ENCODE peak calls at places on chromosomes 11 and 22, in nine cellular contexts. One of them, this sample, is unnamed.

GRCh38 chr11:73206751-73207280 is 11.3 kb upstream of the P2RY2 start:
- DNase-seq in fibroblast of mammary gland: no peak
- DNase-seq in neural progenitor cell: no peak
- DNase-seq in WERI-Rb-1: no peak
- DNase-seq in GM12864: no peak
- DNase-seq in testis: no peak
- DNase-seq in fibroblast of lung: peak
- DNase-seq in activated B cell treated with CpG ODN at 0.5 μM for 24 hours: no peak
- DNase-seq in bronchial epithelial cell: peak
- DNase-seq in this sample: peak

GRCh38 chr11:112225753-112226061 is 521 bp upstream of the PTS start:
- DNase-seq in fibroblast of mammary gland: peak
- DNase-seq in neural progenitor cell: no peak
- DNase-seq in WERI-Rb-1: no peak
- DNase-seq in GM12864: no peak
- DNase-seq in testis: no peak
- DNase-seq in fibroblast of lung: peak
- DNase-seq in activated B cell treated with CpG ODN at 0.5 μM for 24 hours: no peak
- DNase-seq in bronchial epithelial cell: no peak
- DNase-seq in this sample: no peak

GRCh38 chr11:16785520-16786128 is 47.2 kb downstream of the C11orf58 start:
- DNase-seq in fibroblast of mammary gland: peak
- DNase-seq in neural progenitor cell: peak
- DNase-seq in WERI-Rb-1: peak
- DNase-seq in GM12864: peak
- DNase-seq in testis: peak
- DNase-seq in fibroblast of lung: peak
- DNase-seq in activated B cell treated with CpG ODN at 0.5 μM for 24 hours: no peak
- DNase-seq in bronchial epithelial cell: peak
- DNase-seq in this sample: peak

GRCh38 chr11:124791626-124792341 is 8.4 kb downstream of the MSANTD2 start:
- DNase-seq in fibroblast of mammary gland: peak
- DNase-seq in neural progenitor cell: no peak
- DNase-seq in WERI-Rb-1: no peak
- DNase-seq in GM12864: no peak
- DNase-seq in testis: no peak
- DNase-seq in fibroblast of lung: no peak
- DNase-seq in activated B cell treated with CpG ODN at 0.5 μM for 24 hours: no peak
- DNase-seq in bronchial epithelial cell: no peak
- DNase-seq in this sample: peak

GRCh38 chr11:104565581-104565956 is 332.7 kb downstream of the CASP12 start:
- DNase-seq in fibroblast of mammary gland: no peak
- DNase-seq in neural progenitor cell: no peak
- DNase-seq in WERI-Rb-1: no peak
- DNase-seq in GM12864: no peak
- DNase-seq in testis: no peak
- DNase-seq in fibroblast of lung: no peak
- DNase-seq in activated B cell treated with CpG ODN at 0.5 μM for 24 hours: no peak
- DNase-seq in bronchial epithelial cell: no peak
- DNase-seq in this sample: no peak

GRCh38 chr11:9280655-9281301 is 15.6 kb upstream of the DENND5A start:
- DNase-seq in fibroblast of mammary gland: peak
- DNase-seq in neural progenitor cell: no peak
- DNase-seq in WERI-Rb-1: no peak
- DNase-seq in GM12864: peak
- DNase-seq in testis: no peak
- DNase-seq in fibroblast of lung: peak
- DNase-seq in activated B cell treated with CpG ODN at 0.5 μM for 24 hours: no peak
- DNase-seq in bronchial epithelial cell: peak
- DNase-seq in this sample: peak

GRCh38 chr22:34696557-34696956 is 369.4 kb upstream of the ISX start:
- DNase-seq in fibroblast of mammary gland: no peak
- DNase-seq in neural progenitor cell: peak
- DNase-seq in WERI-Rb-1: no peak
- DNase-seq in GM12864: no peak
- DNase-seq in testis: no peak
- DNase-seq in fibroblast of lung: no peak
- DNase-seq in activated B cell treated with CpG ODN at 0.5 μM for 24 hours: no peak
- DNase-seq in bronchial epithelial cell: no peak
- DNase-seq in this sample: no peak

GRCh38 chr11:86106916-86107315 is 38.0 kb upstream of the PICALM start:
- DNase-seq in fibroblast of mammary gland: peak
- DNase-seq in neural progenitor cell: no peak
- DNase-seq in WERI-Rb-1: no peak
- DNase-seq in GM12864: no peak
- DNase-seq in testis: no peak
- DNase-seq in fibroblast of lung: peak
- DNase-seq in activated B cell treated with CpG ODN at 0.5 μM for 24 hours: no peak
- DNase-seq in bronchial epithelial cell: no peak
- DNase-seq in this sample: no peak

GRCh38 chr11:109853156-109853776 is 239.9 kb upstream of the ZC3H12C start:
- DNase-seq in fibroblast of mammary gland: peak
- DNase-seq in neural progenitor cell: peak
- DNase-seq in WERI-Rb-1: peak
- DNase-seq in GM12864: peak
- DNase-seq in testis: no peak
- DNase-seq in fibroblast of lung: peak
- DNase-seq in activated B cell treated with CpG ODN at 0.5 μM for 24 hours: no peak
- DNase-seq in bronchial epithelial cell: peak
- DNase-seq in this sample: peak

GRCh38 chr11:75214411-75214821 is 26.2 kb upstream of the TPBGL start:
- DNase-seq in fibroblast of mammary gland: peak
- DNase-seq in neural progenitor cell: peak
- DNase-seq in WERI-Rb-1: peak
- DNase-seq in GM12864: peak
- DNase-seq in testis: peak
- DNase-seq in fibroblast of lung: peak
- DNase-seq in activated B cell treated with CpG ODN at 0.5 μM for 24 hours: peak
- DNase-seq in bronchial epithelial cell: peak
- DNase-seq in this sample: peak
- TF ChIP-seq CTCF in fibroblast of mammary gland: peak
- TF ChIP-seq CTCF in neural progenitor cell: peak
- TF ChIP-seq CTCF in WERI-Rb-1: peak
- TF ChIP-seq CTCF in GM12864: no peak
- TF ChIP-seq CTCF in testis: peak
- TF ChIP-seq CTCF in fibroblast of lung: peak
- TF ChIP-seq CTCF in activated B cell treated with CpG ODN at 0.5 μM for 24 hours: no peak
- TF ChIP-seq CTCF in bronchial epithelial cell: peak
- TF ChIP-seq CTCF in this sample: no peak

DNA sequence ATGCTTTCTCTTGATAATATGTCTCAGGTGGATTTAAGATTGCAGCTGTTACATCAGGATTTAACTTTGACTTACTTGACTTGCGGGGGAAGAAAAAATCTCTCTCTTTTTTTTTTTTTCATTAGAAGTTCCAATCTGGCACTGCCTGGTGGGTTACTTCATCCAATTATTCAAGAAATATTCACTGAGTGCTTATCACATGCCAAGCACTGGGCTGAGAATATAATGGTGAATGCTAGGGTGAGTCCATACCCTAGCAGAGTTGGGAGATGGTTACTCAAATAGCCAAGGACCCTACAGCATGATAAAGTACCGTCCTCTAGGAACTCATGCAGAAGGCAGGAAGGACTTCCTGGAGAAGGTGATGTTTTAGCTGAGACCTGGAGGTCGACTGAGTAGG is 57.9 kb upstream of the EIF3D start:
- DNase-seq in fibroblast of mammary gland: no peak
- DNase-seq in neural progenitor cell: no peak
- DNase-seq in WERI-Rb-1: no peak
- DNase-seq in GM12864: no peak
- DNase-seq in testis: no peak
- DNase-seq in fibroblast of lung: no peak
- DNase-seq in activated B cell treated with CpG ODN at 0.5 μM for 24 hours: no peak
- DNase-seq in bronchial epithelial cell: no peak
- DNase-seq in this sample: no peak
- TF ChIP-seq CTCF in fibroblast of mammary gland: no peak
- TF ChIP-seq CTCF in neural progenitor cell: no peak
- TF ChIP-seq CTCF in WERI-Rb-1: no peak
- TF ChIP-seq CTCF in GM12864: no peak
- TF ChIP-seq CTCF in testis: no peak
- TF ChIP-seq CTCF in fibroblast of lung: no peak
- TF ChIP-seq CTCF in activated B cell treated with CpG ODN at 0.5 μM for 24 hours: no peak
- TF ChIP-seq CTCF in bronchial epithelial cell: no peak
- TF ChIP-seq CTCF in this sample: no peak

GRCh38 chr11:32586576-32587190 is 3.1 kb downstream of the EIF3M start:
- DNase-seq in fibroblast of mammary gland: peak
- DNase-seq in neural progenitor cell: peak
- DNase-seq in WERI-Rb-1: peak
- DNase-seq in GM12864: no peak
- DNase-seq in testis: no peak
- DNase-seq in fibroblast of lung: peak
- DNase-seq in activated B cell treated with CpG ODN at 0.5 μM for 24 hours: no peak
- DNase-seq in bronchial epithelial cell: peak
- DNase-seq in this sample: peak
- TF ChIP-seq CTCF in fibroblast of mammary gland: peak
- TF ChIP-seq CTCF in neural progenitor cell: peak
- TF ChIP-seq CTCF in WERI-Rb-1: no peak
- TF ChIP-seq CTCF in GM12864: peak
- TF ChIP-seq CTCF in testis: peak
- TF ChIP-seq CTCF in fibroblast of lung: peak
- TF ChIP-seq CTCF in activated B cell treated with CpG ODN at 0.5 μM for 24 hours: no peak
- TF ChIP-seq CTCF in bronchial epithelial cell: no peak
- TF ChIP-seq CTCF in this sample: peak

GRCh38 chr11:14308897-14309387 is 50.0 kb downstream of the RRAS2 start:
- DNase-seq in fibroblast of mammary gland: no peak
- DNase-seq in neural progenitor cell: no peak
- DNase-seq in WERI-Rb-1: no peak
- DNase-seq in GM12864: no peak
- DNase-seq in testis: no peak
- DNase-seq in fibroblast of lung: no peak
- DNase-seq in activated B cell treated with CpG ODN at 0.5 μM for 24 hours: no peak
- DNase-seq in bronchial epithelial cell: no peak
- DNase-seq in this sample: no peak

GRCh38 chr11:14309425-14310192 is 49.4 kb downstream of the RRAS2 start:
- DNase-seq in fibroblast of mammary gland: peak
- DNase-seq in neural progenitor cell: no peak
- DNase-seq in WERI-Rb-1: no peak
- DNase-seq in GM12864: no peak
- DNase-seq in testis: no peak
- DNase-seq in fibroblast of lung: no peak
- DNase-seq in activated B cell treated with CpG ODN at 0.5 μM for 24 hours: no peak
- DNase-seq in bronchial epithelial cell: no peak
- DNase-seq in this sample: no peak

GRCh38 chr11:14306481-14306880 is 52.5 kb downstream of the RRAS2 start:
- DNase-seq in fibroblast of mammary gland: no peak
- DNase-seq in neural progenitor cell: peak
- DNase-seq in WERI-Rb-1: no peak
- DNase-seq in GM12864: no peak
- DNase-seq in testis: no peak
- DNase-seq in fibroblast of lung: no peak
- DNase-seq in activated B cell treated with CpG ODN at 0.5 μM for 24 hours: no peak
- DNase-seq in bronchial epithelial cell: no peak
- DNase-seq in this sample: no peak

GRCh38 chr11:14310696-14311095 is 48.3 kb downstream of the RRAS2 start:
- DNase-seq in fibroblast of mammary gland: peak
- DNase-seq in neural progenitor cell: no peak
- DNase-seq in WERI-Rb-1: no peak
- DNase-seq in GM12864: no peak
- DNase-seq in testis: no peak
- DNase-seq in fibroblast of lung: no peak
- DNase-seq in activated B cell treated with CpG ODN at 0.5 μM for 24 hours: no peak
- DNase-seq in bronchial epithelial cell: no peak
- DNase-seq in this sample: no peak

DNA sequence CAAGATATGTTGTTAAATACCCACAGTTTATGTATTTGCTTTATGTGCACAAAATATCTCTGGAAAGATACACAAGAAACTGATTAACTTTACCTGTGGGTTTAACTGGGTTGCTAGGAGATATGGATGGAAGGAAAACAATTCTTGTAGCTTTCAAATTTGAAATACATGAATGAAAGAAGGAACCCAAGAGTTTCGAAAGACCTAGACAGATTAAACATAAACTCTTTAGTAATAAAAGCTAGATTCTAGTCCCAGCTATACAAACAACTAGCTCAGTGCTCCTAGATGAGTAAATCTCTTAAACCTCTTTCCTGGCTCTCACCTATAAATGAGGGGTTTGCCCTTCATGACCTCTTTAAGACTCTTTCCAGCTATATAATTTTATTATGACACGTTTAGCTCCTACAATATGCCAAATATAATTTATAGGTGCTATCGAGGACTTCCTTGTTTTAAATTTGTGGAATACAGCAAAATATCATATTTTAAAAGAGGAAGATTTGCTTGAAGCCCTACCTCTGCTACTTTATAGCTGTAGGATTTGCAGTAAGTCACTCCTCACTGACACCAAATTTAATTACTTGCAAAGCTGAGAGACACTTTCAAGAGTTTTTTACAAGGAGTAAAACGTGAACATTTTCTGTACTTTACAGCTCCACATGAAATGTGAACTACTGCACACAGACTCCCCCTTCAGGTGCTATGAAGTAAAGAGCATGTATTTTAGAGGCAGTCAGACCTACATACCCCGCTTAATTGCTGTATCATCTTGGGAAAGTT is 50.7 kb downstream of the RRAS2 start:
- DNase-seq in fibroblast of mammary gland: peak
- DNase-seq in neural progenitor cell: peak
- DNase-seq in WERI-Rb-1: no peak
- DNase-seq in GM12864: no peak
- DNase-seq in testis: no peak
- DNase-seq in fibroblast of lung: peak
- DNase-seq in activated B cell treated with CpG ODN at 0.5 μM for 24 hours: no peak
- DNase-seq in bronchial epithelial cell: peak
- DNase-seq in this sample: peak
- TF ChIP-seq CTCF in fibroblast of mammary gland: peak
- TF ChIP-seq CTCF in neural progenitor cell: peak
- TF ChIP-seq CTCF in WERI-Rb-1: peak
- TF ChIP-seq CTCF in GM12864: peak
- TF ChIP-seq CTCF in testis: no peak
- TF ChIP-seq CTCF in fibroblast of lung: peak
- TF ChIP-seq CTCF in activated B cell treated with CpG ODN at 0.5 μM for 24 hours: peak
- TF ChIP-seq CTCF in bronchial epithelial cell: peak
- TF ChIP-seq CTCF in this sample: peak

GRCh38 chr11:32434387-32435151 is 770 bp downstream of the WT1 start:
- DNase-seq in fibroblast of mammary gland: no peak
- DNase-seq in neural progenitor cell: peak
- DNase-seq in WERI-Rb-1: no peak
- DNase-seq in GM12864: no peak
- DNase-seq in testis: peak
- DNase-seq in fibroblast of lung: no peak
- DNase-seq in activated B cell treated with CpG ODN at 0.5 μM for 24 hours: no peak
- DNase-seq in bronchial epithelial cell: no peak
- DNase-seq in this sample: peak
- TF ChIP-seq CTCF in fibroblast of mammary gland: no peak
- TF ChIP-seq CTCF in neural progenitor cell: peak
- TF ChIP-seq CTCF in WERI-Rb-1: no peak
- TF ChIP-seq CTCF in GM12864: no peak
- TF ChIP-seq CTCF in testis: no peak
- TF ChIP-seq CTCF in fibroblast of lung: no peak
- TF ChIP-seq CTCF in activated B cell treated with CpG ODN at 0.5 μM for 24 hours: no peak
- TF ChIP-seq CTCF in bronchial epithelial cell: no peak
- TF ChIP-seq CTCF in this sample: no peak

GRCh38 chr11:119523801-119524200 is 100.8 kb upstream of the THY1 start:
- DNase-seq in fibroblast of mammary gland: no peak
- DNase-seq in neural progenitor cell: no peak
- DNase-seq in WERI-Rb-1: no peak
- DNase-seq in GM12864: no peak
- DNase-seq in testis: no peak
- DNase-seq in fibroblast of lung: no peak
- DNase-seq in activated B cell treated with CpG ODN at 0.5 μM for 24 hours: no peak
- DNase-seq in bronchial epithelial cell: no peak
- DNase-seq in this sample: no peak
- TF ChIP-seq CTCF in fibroblast of mammary gland: no peak
- TF ChIP-seq CTCF in neural progenitor cell: no peak
- TF ChIP-seq CTCF in WERI-Rb-1: no peak
- TF ChIP-seq CTCF in GM12864: no peak
- TF ChIP-seq CTCF in testis: no peak
- TF ChIP-seq CTCF in fibroblast of lung: no peak
- TF ChIP-seq CTCF in activated B cell treated with CpG ODN at 0.5 μM for 24 hours: no peak
- TF ChIP-seq CTCF in bronchial epithelial cell: no peak
- TF ChIP-seq CTCF in this sample: no peak

GRCh38 chr11:82818399-82819043 is 81.7 kb downstream of the PRCP start:
- DNase-seq in fibroblast of mammary gland: no peak
- DNase-seq in neural progenitor cell: no peak
- DNase-seq in WERI-Rb-1: no peak
- DNase-seq in GM12864: no peak
- DNase-seq in testis: no peak
- DNase-seq in fibroblast of lung: no peak
- DNase-seq in activated B cell treated with CpG ODN at 0.5 μM for 24 hours: no peak
- DNase-seq in bronchial epithelial cell: no peak
- DNase-seq in this sample: no peak
- TF ChIP-seq CTCF in fibroblast of mammary gland: no peak
- TF ChIP-seq CTCF in neural progenitor cell: peak
- TF ChIP-seq CTCF in WERI-Rb-1: no peak
- TF ChIP-seq CTCF in GM12864: no peak
- TF ChIP-seq CTCF in testis: no peak
- TF ChIP-seq CTCF in fibroblast of lung: no peak
- TF ChIP-seq CTCF in activated B cell treated with CpG ODN at 0.5 μM for 24 hours: no peak
- TF ChIP-seq CTCF in bronchial epithelial cell: no peak
- TF ChIP-seq CTCF in this sample: no peak

This sample was measured in MCF 10A.